ENCODE peak calls at places on chromosomes 11 and 22, in five cellular contexts. E, P, F, K and Q are unnamed samples. For H3K27me3, the result is how much of the 10 kb centered on the place peaks cover.

GRCh38 chr11:63901660-63902059 is 15.3 kb downstream of the RCOR2 start:
- DNase-seq in E (no peak), P (peak), F (no peak), K (no peak), Q (no peak)

GRCh38 chr11:45371251-45371749 is 85.2 kb upstream of the SYT13 start:
- DNase-seq in E (peak), P (peak), F (peak), K (peak), Q (peak)

GRCh38 chr22:48881326-48881980 is 946.2 kb downstream of the BRD1 start:
- DNase-seq in E (no peak), P (no peak), F (no peak), K (no peak), Q (no peak)

GRCh38 chr11:56783448-56784041 is 35.0 kb upstream of the OR9G4 start:
- DNase-seq in E (peak), P (peak), F (peak), K (no peak), Q (no peak)

GRCh38 chr22:30611197-30611596 is 4.2 kb downstream of the TCN2 start:
- DNase-seq in E (peak), P (peak), F (peak), K (no peak), Q (no peak)

GRCh38 chr11:29153078-29153477 is 863.8 kb downstream of the KCNA4 start:
- DNase-seq in E (no peak), P (no peak), F (no peak), K (no peak), Q (no peak)

GRCh38 chr11:84396521-84396920 is 1110.4 kb upstream of the CCDC90B start:
- DNase-seq in E (no peak), P (no peak), F (no peak), K (no peak), Q (no peak)

GRCh38 chr11:120756931-120757330 is 245.4 kb downstream of the GRIK4 start:
- DNase-seq in E (no peak), P (no peak), F (no peak), K (no peak), Q (peak)

GRCh38 chr11:47241740-47242400 is 6.7 kb downstream of the ACP2 start:
- DNase-seq in E (peak), P (peak), F (peak), K (no peak), Q (no peak)

GRCh38 chr22:44543362-44543761 is 45.3 kb upstream of the RTL6 start:
- DNase-seq in E (no peak), P (no peak), F (no peak), K (no peak), Q (no peak)

GRCh38 chr11:72712168-72712721 is 38.0 kb upstream of the PDE2A start:
- DNase-seq in E (no peak), P (no peak), F (no peak), K (peak), Q (peak)

GRCh38 chr11:124865902-124866851 is 945 bp downstream of the ROBO3 start:
- DNase-seq in E (peak), P (peak), F (peak), K (no peak), Q (no peak)

GRCh38 chr22:17767236-17768065 is 6.8 kb downstream of the BID start:
- DNase-seq in E (no peak), P (no peak), F (no peak), K (no peak), Q (no peak)

GRCh38 chr22:48949375-48950149 is 878.1 kb downstream of the BRD1 start:
- DNase-seq in E (no peak), P (no peak), F (no peak), K (no peak), Q (peak)

DNA sequence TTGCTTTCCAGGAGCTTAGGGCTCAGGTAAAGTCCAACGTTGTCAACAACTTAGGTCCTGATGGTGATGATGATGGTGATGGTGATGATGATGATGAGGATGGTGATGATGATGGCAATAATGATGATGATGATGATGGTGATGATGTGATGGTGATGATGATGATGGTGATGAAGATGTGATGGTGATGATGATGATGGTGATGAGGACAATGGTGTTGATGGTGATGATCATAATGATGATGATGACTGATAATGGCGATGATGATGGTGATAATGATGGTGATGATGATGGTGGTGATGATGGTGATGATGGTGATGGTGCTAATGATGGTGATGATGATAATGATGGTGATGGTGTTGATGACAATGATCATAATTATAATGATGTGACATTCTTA is 750.2 kb downstream of the TBC1D22A start:
- DNase-seq in E (no peak), P (no peak), F (no peak), K (no peak), Q (no peak)
- H3K27me3 ChIP-seq in E (under half), P (under half), F (under half), K (under half), Q (under half)

GRCh38 chr22:27796118-27796517 is 5.4 kb downstream of the MN1 start:
- DNase-seq in E (no peak), P (no peak), F (no peak), K (no peak), Q (no peak)
- H3K27me3 ChIP-seq in E (under half), P (under half), F (under half), K (under half), Q (under half)

GRCh38 chr11:4642043-4642442 is 1.7 kb upstream of the OR51E1 start:
- DNase-seq in E (no peak), P (no peak), F (no peak), K (peak), Q (no peak)
- H3K27me3 ChIP-seq in E (under half), P (under half), F (under half), K (under half), Q (under half)

GRCh38 chr22:45631839-45632238 is 39.8 kb upstream of the ATXN10 start:
- DNase-seq in E (no peak), P (no peak), F (no peak), K (no peak), Q (no peak)

GRCh38 chr22:45632791-45633515 is 38.7 kb upstream of the ATXN10 start:
- DNase-seq in E (no peak), P (no peak), F (no peak), K (no peak), Q (no peak)

GRCh38 chr22:45629469-45630089 is 42.1 kb upstream of the ATXN10 start:
- DNase-seq in E (no peak), P (no peak), F (no peak), K (no peak), Q (no peak)

GRCh38 chr22:45630436-45630835 is 41.2 kb upstream of the ATXN10 start:
- DNase-seq in E (no peak), P (no peak), F (no peak), K (no peak), Q (no peak)

GRCh38 chr22:45631140-45631539 is 40.5 kb upstream of the ATXN10 start:
- DNase-seq in E (no peak), P (no peak), F (no peak), K (no peak), Q (no peak)
- H3K27me3 ChIP-seq in E (under half), P (under half), F (under half), K (under half), Q (under half)